ENCODE peak calls at places on chromosomes 13 and 19, in seven cellular contexts. W, Y, R, A, B, J and T are unnamed samples.

GRCh38 chr19:37941820-37942515 is 35.0 kb downstream of the SIPA1L3 start:
- DNase-seq in W (no peak), Y (peak), R (no peak), A (no peak), B (no peak), J (no peak), T (peak)

GRCh38 chr19:38173324-38174041 is 50.5 kb downstream of the DPF1 start:
- DNase-seq in W (no peak), Y (peak), R (peak), A (no peak), B (no peak), J (peak), T (peak)

GRCh38 chr13:101398191-101398590 is 18.1 kb downstream of the NALCN start:
- DNase-seq in W (no peak), Y (no peak), R (peak), A (no peak), B (no peak), J (peak), T (no peak)

GRCh38 chr13:37616131-37616530 is 17.6 kb upstream of the POSTN start:
- DNase-seq in W (no peak), Y (no peak), R (no peak), A (no peak), B (no peak), J (no peak), T (no peak)

GRCh38 chr19:49929121-49929610 is at the start of the genes ATF5 and NUP62:
- DNase-seq in W (peak), Y (peak), R (peak), A (peak), B (peak), J (no peak), T (peak)

GRCh38 chr19:19259741-19260140 is 13.4 kb downstream of the TM6SF2 start:
- DNase-seq in W (no peak), Y (no peak), R (peak), A (no peak), B (no peak), J (no peak), T (peak)

GRCh38 chr19:13036366-13036976 is 41.2 kb downstream of the NFIX start:
- DNase-seq in W (no peak), Y (peak), R (peak), A (no peak), B (no peak), J (no peak), T (peak)

GRCh38 chr13:27619711-27620376 is 485 bp downstream of the LNX2 start:
- DNase-seq in W (no peak), Y (no peak), R (peak), A (no peak), B (peak), J (no peak), T (no peak)

GRCh38 chr13:50543767-50544166 is 299.7 kb downstream of the DLEU7 start:
- DNase-seq in W (no peak), Y (no peak), R (peak), A (no peak), B (no peak), J (peak), T (no peak)

GRCh38 chr13:109968876-109969577 is 182.6 kb upstream of the IRS2 start:
- DNase-seq in W (no peak), Y (no peak), R (peak), A (no peak), B (no peak), J (peak), T (no peak)

GRCh38 chr19:30148039-30148438 is 206.0 kb downstream of the URI1 start:
- DNase-seq in W (no peak), Y (peak), R (no peak), A (no peak), B (no peak), J (no peak), T (peak)

GRCh38 chr13:34020388-34020787 is 202.4 kb downstream of the RFC3 start:
- DNase-seq in W (no peak), Y (no peak), R (no peak), A (no peak), B (no peak), J (no peak), T (peak)

GRCh38 chr19:42378225-42378929 is 11.7 kb downstream of the CNFN start:
- DNase-seq in W (no peak), Y (no peak), R (no peak), A (no peak), B (no peak), J (no peak), T (no peak)

GRCh38 chr19:47430041-47430802 is 10.9 kb upstream of the MEIS3 start:
- DNase-seq in W (peak), Y (peak), R (peak), A (peak), B (no peak), J (no peak), T (no peak)

GRCh38 chr13:113526466-113527220 is 36.1 kb upstream of the DCUN1D2 start:
- DNase-seq in W (no peak), Y (peak), R (no peak), A (no peak), B (no peak), J (no peak), T (no peak)

GRCh38 chr13:37647038-37647650 is 48.6 kb upstream of the POSTN start:
- DNase-seq in W (no peak), Y (peak), R (peak), A (no peak), B (no peak), J (no peak), T (no peak)

GRCh38 chr19:33292595-33293254 is 9.6 kb downstream of the CEBPA start:
- DNase-seq in W (no peak), Y (no peak), R (no peak), A (no peak), B (no peak), J (no peak), T (peak)

GRCh38 chr13:26017196-26017921 is 34.5 kb downstream of the SHISA2 start:
- DNase-seq in W (no peak), Y (no peak), R (no peak), A (no peak), B (no peak), J (peak), T (no peak)

GRCh38 chr19:29672933-29673336 is 7.7 kb downstream of the PLEKHF1 start:
- DNase-seq in W (no peak), Y (no peak), R (no peak), A (no peak), B (peak), J (no peak), T (no peak)